ENCODE peak calls at places on chromosomes 4 and X, in eight cellular contexts. H, O, B, G, V, R, T and Y are unnamed samples.

GRCh38 chrX:49257846-49258748 is 6.4 kb downstream of the FOXP3 start:
- DNase-seq in H (peak; percentile 80), B (no peak), G (no peak), V (no peak), R (no peak), O (no peak), T (peak; percentile 23), Y (no peak)

GRCh38 chr4:103099691-103100392 is at the start of gene BDH2:
- DNase-seq in O (no peak), V (peak; percentile 96), B (no peak), H (peak; percentile 79), T (peak; percentile 58), G (no peak), R (peak; percentile 78), Y (peak; percentile 93)

GRCh38 chr4:70994069-70994366 is 569 bp downstream of the DCK start:
- DNase-seq in R (no peak), B (no peak), G (no peak), O (no peak), H (no peak), T (peak; percentile 56), V (no peak), Y (no peak)

GRCh38 chr4:152485726-152486276 is 50.1 kb downstream of the FBXW7 start:
- DNase-seq in B (no peak), V (peak; percentile 78), R (peak; percentile 18), H (peak; percentile 53), O (no peak), T (no peak), G (no peak), Y (peak; percentile 97)

GRCh38 chr4:8319061-8319460 is 49.5 kb downstream of the HTRA3 start:
- DNase-seq in V (no peak), B (no peak), R (no peak), G (peak; percentile 35), T (no peak), H (peak; percentile 38), O (no peak), Y (no peak)

GRCh38 chr4:128525939-128526630 is 238.5 kb upstream of the PGRMC2 start:
- DNase-seq in G (no peak), T (no peak), B (no peak), R (no peak), V (peak; percentile 73), O (no peak), H (no peak), Y (no peak)

GRCh38 chrX:43974076-43974475 is 886 bp upstream of the NDP start:
- DNase-seq in H (no peak), V (peak; percentile 23), G (no peak), R (no peak), O (no peak), T (no peak), B (no peak), Y (no peak)

GRCh38 chr4:1809754-1810502 is 16.8 kb downstream of the FGFR3 start:
- DNase-seq in H (peak; percentile 100), V (peak; percentile 68), G (no peak), R (peak; percentile 92), O (peak; percentile 89), T (peak; percentile 64), B (peak; percentile 88), Y (no peak)

GRCh38 chr4:164700471-164700870 is 53.5 kb upstream of the SMIM31 start:
- DNase-seq in R (no peak), O (no peak), V (peak; percentile 52), H (no peak), T (peak; percentile 6), B (no peak), G (no peak), Y (no peak)

GRCh38 chr4:99180367-99181169 is 36.5 kb upstream of the ADH4 start:
- DNase-seq in H (peak; percentile 76), R (no peak), G (no peak), T (no peak), V (peak; percentile 94), B (no peak), O (no peak), Y (peak; percentile 50)

GRCh38 chr4:136864580-136865185 is 667.6 kb downstream of the PCDH18 start:
- DNase-seq in T (peak; percentile 59), O (no peak), H (peak; percentile 85), V (peak; percentile 85), G (no peak), B (no peak), R (peak; percentile 38), Y (peak; percentile 48)

GRCh38 chr4:21469438-21470032 is 479.0 kb downstream of the KCNIP4 start:
- DNase-seq in H (no peak), R (no peak), G (no peak), V (peak; percentile 47), O (no peak), T (no peak), B (no peak), Y (no peak)
- TF ChIP-seq CTCF in H (peak; percentile 35), R (peak; percentile 53), G (no peak), V (peak; percentile 63), O (peak; percentile 72), T (peak; percentile 53), B (peak; percentile 80), Y (peak; percentile 78)

GRCh38 chrX:41137589-41137988 is 52.3 kb downstream of the USP9X start:
- DNase-seq in G (no peak), O (no peak), B (no peak), H (no peak), R (no peak), T (no peak), V (no peak), Y (no peak)
- TF ChIP-seq CTCF in G (no peak), O (peak; percentile 51), B (peak; percentile 71), H (peak; percentile 57), R (peak; percentile 47), T (peak; percentile 38), V (peak; percentile 50), Y (no peak)

GRCh38 chr4:144611850-144612249 is 34.1 kb upstream of the HHIP start:
- DNase-seq in V (peak; percentile 36), T (no peak), B (no peak), O (no peak), R (peak; percentile 44), G (no peak), H (no peak), Y (no peak)

DNA sequence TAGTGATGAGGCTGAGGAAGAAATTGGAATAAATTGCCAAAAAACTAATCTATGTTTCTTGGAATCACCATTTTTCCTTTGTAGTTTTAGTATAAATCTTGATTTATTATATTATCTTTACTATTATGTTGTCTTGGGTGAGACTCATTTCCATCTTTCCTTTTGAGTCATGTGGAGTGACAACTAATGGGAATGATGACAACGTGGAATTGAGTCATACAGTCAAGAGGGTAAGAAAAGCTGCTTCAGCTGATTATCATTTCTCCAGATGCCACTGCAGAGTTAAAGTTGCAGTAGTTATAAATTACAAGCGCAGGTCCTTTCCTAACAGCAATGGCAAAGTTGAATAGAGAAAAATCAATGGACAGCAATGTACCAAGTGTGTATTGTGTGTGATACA is 30.8 kb upstream of the HHIP start:
- DNase-seq in R (no peak), T (no peak), G (no peak), H (no peak), O (no peak), B (no peak), V (peak; percentile 8), Y (no peak)
- TF ChIP-seq CTCF in R (no peak), T (no peak), G (no peak), H (no peak), O (no peak), B (no peak), V (no peak), Y (no peak)

GRCh38 chr4:107213410-107213809 is 177.3 kb upstream of the DKK2 start:
- DNase-seq in O (no peak), R (no peak), G (no peak), H (no peak), B (no peak), T (no peak), V (no peak), Y (no peak)
- TF ChIP-seq CTCF in O (no peak), R (no peak), G (no peak), H (no peak), B (no peak), T (no peak), V (no peak), Y (no peak)

GRCh38 chr4:13302876-13303275 is 181.3 kb downstream of the RAB28 start:
- DNase-seq in T (no peak), B (no peak), R (no peak), O (no peak), V (no peak), G (no peak), H (no peak), Y (no peak)

GRCh38 chr4:13294961-13295605 is 189.1 kb downstream of the RAB28 start:
- DNase-seq in R (no peak), T (no peak), H (no peak), G (no peak), V (no peak), B (no peak), O (no peak), Y (peak; percentile 3)

GRCh38 chr4:13299343-13299742 is 184.8 kb downstream of the RAB28 start:
- DNase-seq in B (no peak), O (no peak), V (no peak), R (no peak), G (no peak), T (no peak), H (no peak), Y (no peak)

GRCh38 chr4:13298655-13299054 is 185.5 kb downstream of the RAB28 start:
- DNase-seq in V (no peak), G (no peak), T (no peak), B (no peak), O (no peak), R (no peak), H (no peak), Y (no peak)
- TF ChIP-seq CTCF in V (no peak), G (no peak), T (no peak), B (no peak), O (no peak), R (no peak), H (no peak), Y (peak; percentile 31)